ENCODE peak calls at places on chromosomes 4 and X, in five cellular contexts. Z is hypothalamus; S is GM12891; A is naive thymus-derived CD4-positive, alpha-beta T cell; Y is erythroblast. W is an unnamed sample.

GRCh38 chrX:21374163-21374993 is at the start of gene CNKSR2:
- DNase-seq in Y (peak), S (peak), Z (peak), A (peak), W (no peak)

GRCh38 chr4:89949782-89950387 is 55.2 kb downstream of the MMRN1 start:
- DNase-seq in Z (no peak), A (no peak), Y (no peak), S (no peak), W (no peak)

GRCh38 chrX:33252306-33252825 is 41.0 kb upstream of the DMD start:
- DNase-seq in A (no peak), S (no peak), Y (no peak), Z (no peak), W (no peak)

GRCh38 chrX:47831788-47832187 is 4.9 kb upstream of the ZNF81 start:
- DNase-seq in Y (peak), A (peak), Z (no peak), S (no peak), W (peak)

GRCh38 chrX:146707781-146708180 is 101.8 kb upstream of the CXorf51B start:
- DNase-seq in Y (no peak), A (no peak), Z (no peak), S (no peak), W (no peak)

GRCh38 chrX:50450324-50450723 is 20.3 kb downstream of the DGKK start:
- DNase-seq in Y (no peak), S (no peak), A (no peak), Z (no peak), W (no peak)

GRCh38 chr4:73908965-73909364 is 39.8 kb downstream of the CXCL1 start:
- DNase-seq in Y (peak), Z (no peak), S (no peak), A (no peak), W (no peak)

GRCh38 chr4:162075691-162076090 is 88.1 kb downstream of the FSTL5 start:
- DNase-seq in Z (no peak), Y (no peak), A (no peak), S (no peak), W (no peak)

GRCh38 chr4:74110670-74111069 is 11.7 kb upstream of the CXCL2 start:
- DNase-seq in S (no peak), A (no peak), Y (no peak), Z (no peak), W (no peak)

GRCh38 chr4:165464338-165464737 is 85.5 kb downstream of the CPE start:
- DNase-seq in S (no peak), A (no peak), Y (no peak), Z (no peak), W (no peak)

GRCh38 chr4:170400346-170400745 is 310.6 kb upstream of the AADAT start:
- DNase-seq in Z (no peak), Y (no peak), S (no peak), A (no peak), W (no peak)

GRCh38 chr4:71476240-71476639 is 137.4 kb downstream of the SLC4A4 start:
- DNase-seq in Z (no peak), Y (no peak), A (no peak), S (no peak), W (no peak)

GRCh38 chrX:48460031-48460430 is 10.0 kb downstream of the SLC38A5 start:
- DNase-seq in A (no peak), Z (no peak), S (no peak), Y (no peak), W (no peak)

GRCh38 chr4:126757219-126757618 is 875.5 kb upstream of the INTU start:
- DNase-seq in Z (no peak), S (no peak), A (no peak), Y (no peak), W (no peak)

GRCh38 chrX:10519761-10520160 is 100.6 kb downstream of the MID1 start:
- DNase-seq in S (no peak), Y (no peak), A (no peak), Z (no peak), W (no peak)

GRCh38 chrX:23503835-23504539 is 163.3 kb upstream of the PRDX4 start:
- DNase-seq in Y (no peak), Z (no peak), S (no peak), A (no peak), W (no peak)

GRCh38 chr4:19945979-19946380 is 305.7 kb upstream of the SLIT2 start:
- DNase-seq in Z (no peak), A (no peak), Y (no peak), S (no peak), W (no peak)